ENCODE peak calls at places on chromosomes 5 and 9, in four cellular contexts. M is left ventricle myocardium inferior, P is natural killer cell, J is non-pigmented ciliary epithelial cell. O is an unnamed sample.

GRCh38 chr9:127177682-127178265 is 55.3 kb upstream of the ANGPTL2 start:
- DNase-seq in M (no peak), P (no peak), J (no peak), O (no peak)

GRCh38 chr5:84393969-84394368 is 9.3 kb upstream of the EDIL3 start:
- DNase-seq in M (no peak), P (no peak), J (no peak), O (no peak)

GRCh38 chr5:137142371-137143243 is 356.5 kb downstream of the SPOCK1 start:
- DNase-seq in M (peak), P (no peak), J (peak), O (peak)

GRCh38 chr9:89073397-89073796 is 82.1 kb downstream of the S1PR3 start:
- DNase-seq in M (no peak), P (no peak), J (no peak), O (no peak)

GRCh38 chr9:5897851-5898250 is 7.2 kb downstream of the MLANA start:
- DNase-seq in M (no peak), P (no peak), J (no peak), O (no peak)

GRCh38 chr9:123438821-123439220 is 82.8 kb downstream of the CRB2 start:
- DNase-seq in M (no peak), P (no peak), J (no peak), O (no peak)

GRCh38 chr9:82418334-82418733 is 429.8 kb downstream of the SPATA31D1 start:
- DNase-seq in M (no peak), P (no peak), J (no peak), O (no peak)

GRCh38 chr9:36169708-36170107 is 520 bp downstream of the CCIN start:
- DNase-seq in M (no peak), P (no peak), J (no peak), O (no peak)

GRCh38 chr9:35035851-35036701 is 36.3 kb downstream of the VCP start:
- DNase-seq in M (peak), P (no peak), J (peak), O (no peak)

GRCh38 chr9:113464286-113464660 is 746 bp downstream of the RGS3 start:
- DNase-seq in M (no peak), P (no peak), J (no peak), O (no peak)

GRCh38 chr5:43193952-43194321 is 1.9 kb downstream of the NIM1K start:
- DNase-seq in M (no peak), P (no peak), J (no peak), O (no peak)

GRCh38 chr5:67102708-67103107 is 93.9 kb downstream of the CD180 start:
- DNase-seq in M (no peak), P (no peak), J (no peak), O (no peak)

GRCh38 chr9:3824589-3824988 is 298.8 kb upstream of the RFX3 start:
- DNase-seq in M (no peak), P (no peak), J (no peak), O (no peak)

GRCh38 chr5:84028093-84028492 is 307.4 kb upstream of the HAPLN1 start:
- DNase-seq in M (no peak), P (no peak), J (peak), O (no peak)

GRCh38 chr9:83708515-83709158 is 879 bp upstream of the UBQLN1 start:
- DNase-seq in M (peak), P (peak), J (no peak), O (peak)

GRCh38 chr5:157648275-157648990 is 3.8 kb downstream of the SOX30 start:
- DNase-seq in M (no peak), P (no peak), J (no peak), O (no peak)

GRCh38 chr9:71764438-71764837 is 3.9 kb downstream of the CEMIP2 start:
- DNase-seq in M (no peak), P (no peak), J (no peak), O (no peak)